ENCODE peak calls at places on chromosomes 6 and 20, in nine cellular contexts. B is HTR-8/SVneo; Z is left colon; A is activated CD8-positive, alpha-beta memory T cell treated with anti-CD3 and anti-CD28 coated beads, Interleukin-2, amount 50 U/mL, for 4 hours; X is stimulated activated CD8-positive, alpha-beta memory T cell treated with anti-CD3 and anti-CD28 coated beads, Interleukin-2, amount 100 ng/mL, for 1 hour; R is activated CD4-positive, alpha-beta T cell treated with anti-CD3 and anti-CD28 coated beads for 48 hours; P is PC-9; C is BE2C; G is EL. Y is an unnamed sample.

GRCh38 chr20:18284805-18285533 is 3.4 kb upstream of the ZNF133 start:
- DNase-seq in B (no peak), Z (no peak), A (no peak), X (no peak), R (no peak), P (no peak), C (no peak), G (no peak), Y (no peak)

GRCh38 chr20:38692436-38693411 is 31.6 kb upstream of the SLC32A1 start:
- DNase-seq in B (peak), Z (peak), A (peak), X (peak), R (peak), P (peak), C (peak), G (peak), Y (peak)

GRCh38 chr6:113595921-113596376 is 261.2 kb upstream of the MARCKS start:
- DNase-seq in B (no peak), Z (no peak), A (no peak), X (no peak), R (no peak), P (no peak), C (no peak), G (peak), Y (no peak)

GRCh38 chr20:32988008-32988407 is 16.2 kb downstream of the SUN5 start:
- DNase-seq in B (no peak), Z (no peak), A (no peak), X (no peak), R (no peak), P (no peak), C (no peak), G (no peak), Y (no peak)

GRCh38 chr6:90669846-90670245 is 83.0 kb upstream of the MAP3K7 start:
- DNase-seq in B (no peak), Z (no peak), A (no peak), X (no peak), R (no peak), P (no peak), C (no peak), G (no peak), Y (no peak)

GRCh38 chr20:13325033-13325432 is 104.0 kb downstream of the ISM1 start:
- DNase-seq in B (peak), Z (peak), A (no peak), X (no peak), R (peak), P (no peak), C (peak), G (peak), Y (no peak)

GRCh38 chr20:19885981-19886665 is 128.1 kb downstream of the RIN2 start:
- DNase-seq in B (no peak), Z (peak), A (no peak), X (no peak), R (no peak), P (peak), C (no peak), G (peak), Y (no peak)

GRCh38 chr6:72826744-72827438 is 205.0 kb downstream of the KCNQ5 start:
- DNase-seq in B (no peak), Z (no peak), A (no peak), X (no peak), R (no peak), P (no peak), C (no peak), G (peak), Y (no peak)

GRCh38 chr6:21771626-21772320 is 178.2 kb downstream of the SOX4 start:
- DNase-seq in B (no peak), Z (no peak), A (no peak), X (no peak), R (no peak), P (no peak), C (no peak), G (no peak), Y (no peak)

GRCh38 chr6:35967059-35967769 is 46.3 kb upstream of the SRPK1 start:
- DNase-seq in B (no peak), Z (no peak), A (no peak), X (no peak), R (no peak), P (no peak), C (no peak), G (no peak), Y (no peak)

GRCh38 chr6:168192195-168192900 is 113.3 kb upstream of the FRMD1 start:
- DNase-seq in B (no peak), Z (peak), A (no peak), X (no peak), R (no peak), P (no peak), C (no peak), G (no peak), Y (no peak)

GRCh38 chr6:109820706-109821350 is 129.7 kb downstream of the FIG4 start:
- DNase-seq in B (no peak), Z (no peak), A (no peak), X (no peak), R (no peak), P (no peak), C (no peak), G (no peak), Y (no peak)

GRCh38 chr6:26502169-26502568 is 2.1 kb downstream of the BTN1A1 start:
- DNase-seq in B (no peak), Z (no peak), A (no peak), X (no peak), R (no peak), P (no peak), C (no peak), G (no peak), Y (peak)

GRCh38 chr6:38637756-38638155 is 2.0 kb downstream of the BTBD9 start:
- DNase-seq in B (no peak), Z (no peak), A (no peak), X (no peak), R (no peak), P (no peak), C (no peak), G (no peak), Y (no peak)

GRCh38 chr20:49979030-49979832 is 3.5 kb upstream of the SNAI1 start:
- DNase-seq in B (peak), Z (peak), A (peak), X (peak), R (peak), P (peak), C (peak), G (peak), Y (peak)

GRCh38 chr20:64107736-64108457 is 532 bp upstream of the NPBWR2 start:
- DNase-seq in B (no peak), Z (peak), A (peak), X (no peak), R (no peak), P (no peak), C (no peak), G (no peak), Y (peak)

GRCh38 chr6:96789871-96790270 is 47.4 kb downstream of the GPR63 start:
- DNase-seq in B (no peak), Z (no peak), A (no peak), X (no peak), R (no peak), P (no peak), C (no peak), G (no peak), Y (no peak)

GRCh38 chr6:100099189-100100074 is 105.4 kb upstream of the MCHR2 start:
- DNase-seq in B (no peak), Z (no peak), A (no peak), X (no peak), R (no peak), P (no peak), C (no peak), G (peak), Y (no peak)

Y was measured in memory B cell.